ENCODE peak calls at places on chromosomes 5 and 9, in nine cellular contexts. One of them, this sample, is unnamed.

GRCh38 chr5:134647750-134648424 is 698 bp upstream of the SEC24A start:
- DNase-seq in fibroblast of lung: peak; percentile 53
- DNase-seq in MM.1S: peak; percentile 55
- DNase-seq in PC-3: no peak
- DNase-seq in Peyer's patch: no peak
- DNase-seq in pancreas: no peak
- DNase-seq in breast epithelium: no peak
- DNase-seq in adipocyte: peak; percentile 80
- DNase-seq in heart left ventricle: no peak
- DNase-seq in this sample: peak; percentile 56

GRCh38 chr5:169626779-169627178 is 10.3 kb upstream of the DOCK2 start:
- DNase-seq in fibroblast of lung: peak; percentile 90
- DNase-seq in MM.1S: no peak
- DNase-seq in PC-3: peak; percentile 80
- DNase-seq in Peyer's patch: no peak
- DNase-seq in pancreas: no peak
- DNase-seq in breast epithelium: no peak
- DNase-seq in adipocyte: peak; percentile 77
- DNase-seq in heart left ventricle: no peak
- DNase-seq in this sample: no peak

GRCh38 chr5:178548751-178549150 is 41.4 kb downstream of the COL23A1 start:
- DNase-seq in fibroblast of lung: no peak
- DNase-seq in MM.1S: no peak
- DNase-seq in PC-3: peak; percentile 9
- DNase-seq in Peyer's patch: no peak
- DNase-seq in pancreas: no peak
- DNase-seq in breast epithelium: no peak
- DNase-seq in adipocyte: no peak
- DNase-seq in heart left ventricle: no peak
- DNase-seq in this sample: no peak

GRCh38 chr9:104872959-104873850 is 54.8 kb downstream of the ABCA1 start:
- DNase-seq in fibroblast of lung: peak; percentile 79
- DNase-seq in MM.1S: no peak
- DNase-seq in PC-3: peak; percentile 88
- DNase-seq in Peyer's patch: peak; percentile 58
- DNase-seq in pancreas: no peak
- DNase-seq in breast epithelium: no peak
- DNase-seq in adipocyte: peak; percentile 82
- DNase-seq in heart left ventricle: peak; percentile 55
- DNase-seq in this sample: no peak

GRCh38 chr9:128105538-128106175 is 21.9 kb downstream of the PTGES2 start:
- DNase-seq in fibroblast of lung: no peak
- DNase-seq in MM.1S: no peak
- DNase-seq in PC-3: no peak
- DNase-seq in Peyer's patch: no peak
- DNase-seq in pancreas: no peak
- DNase-seq in breast epithelium: no peak
- DNase-seq in adipocyte: no peak
- DNase-seq in heart left ventricle: no peak
- DNase-seq in this sample: no peak

GRCh38 chr5:16600949-16601348 is 15.8 kb downstream of the RETREG1 start:
- DNase-seq in fibroblast of lung: peak; percentile 3
- DNase-seq in MM.1S: no peak
- DNase-seq in PC-3: no peak
- DNase-seq in Peyer's patch: no peak
- DNase-seq in pancreas: no peak
- DNase-seq in breast epithelium: no peak
- DNase-seq in adipocyte: no peak
- DNase-seq in heart left ventricle: no peak
- DNase-seq in this sample: no peak

GRCh38 chr9:77661696-77662095 is 13.6 kb upstream of the GNA14 start:
- DNase-seq in fibroblast of lung: no peak
- DNase-seq in MM.1S: no peak
- DNase-seq in PC-3: no peak
- DNase-seq in Peyer's patch: no peak
- DNase-seq in pancreas: no peak
- DNase-seq in breast epithelium: no peak
- DNase-seq in adipocyte: no peak
- DNase-seq in heart left ventricle: no peak
- DNase-seq in this sample: no peak

GRCh38 chr9:77462066-77462465 is 186.1 kb downstream of the GNA14 start:
- DNase-seq in fibroblast of lung: no peak
- DNase-seq in MM.1S: no peak
- DNase-seq in PC-3: no peak
- DNase-seq in Peyer's patch: no peak
- DNase-seq in pancreas: no peak
- DNase-seq in breast epithelium: no peak
- DNase-seq in adipocyte: no peak
- DNase-seq in heart left ventricle: no peak
- DNase-seq in this sample: no peak

DNA sequence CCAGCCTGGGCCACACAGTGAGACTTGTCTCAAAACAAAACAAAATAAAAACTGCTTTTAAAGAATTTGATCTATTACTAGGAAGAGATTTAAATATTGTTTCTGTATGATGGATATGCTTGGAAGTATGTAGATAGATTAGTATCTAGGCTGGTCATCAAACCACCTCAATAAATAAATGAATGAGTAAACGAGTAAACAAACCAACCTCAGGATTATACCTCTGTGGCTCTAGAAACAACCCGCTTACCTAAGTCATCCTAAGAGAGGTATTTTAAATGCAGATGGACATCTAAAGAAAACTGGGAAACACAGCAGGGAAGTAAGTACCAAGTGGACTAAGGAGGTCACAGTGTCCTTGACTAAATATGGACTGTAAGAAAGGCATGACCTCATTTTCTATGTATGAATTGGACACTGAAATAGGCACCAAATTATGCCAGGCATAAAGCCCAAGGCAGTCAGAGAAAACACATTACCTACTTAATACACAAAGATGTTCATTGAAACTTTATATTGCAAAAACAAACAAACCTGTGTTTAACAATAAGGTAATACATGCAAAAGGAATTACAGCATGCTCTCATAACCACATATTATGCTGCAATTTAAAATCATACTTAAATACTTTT is 7.3 kb downstream of the ANKH start:
- DNase-seq in fibroblast of lung: no peak
- DNase-seq in MM.1S: no peak
- DNase-seq in PC-3: peak; percentile 84
- DNase-seq in Peyer's patch: no peak
- DNase-seq in pancreas: no peak
- DNase-seq in breast epithelium: no peak
- DNase-seq in adipocyte: no peak
- DNase-seq in heart left ventricle: no peak
- DNase-seq in this sample: no peak
- H3K4me1 ChIP-seq in fibroblast of lung: no peaks in the 10 kb centered on the region
- H3K4me1 ChIP-seq in MM.1S: peaks cover 2% of the 10 kb centered on the region
- H3K4me1 ChIP-seq in PC-3: peaks cover 19% of the 10 kb centered on the region
- H3K4me1 ChIP-seq in Peyer's patch: no peaks in the 10 kb centered on the region
- H3K4me1 ChIP-seq in pancreas: peaks cover 6% of the 10 kb centered on the region
- H3K4me1 ChIP-seq in breast epithelium: no peaks in the 10 kb centered on the region
- H3K4me1 ChIP-seq in adipocyte: no peaks in the 10 kb centered on the region
- H3K4me1 ChIP-seq in heart left ventricle: peaks cover 70% of the 10 kb centered on the region
- H3K4me1 ChIP-seq in this sample: peaks cover 6% of the 10 kb centered on the region

DNA sequence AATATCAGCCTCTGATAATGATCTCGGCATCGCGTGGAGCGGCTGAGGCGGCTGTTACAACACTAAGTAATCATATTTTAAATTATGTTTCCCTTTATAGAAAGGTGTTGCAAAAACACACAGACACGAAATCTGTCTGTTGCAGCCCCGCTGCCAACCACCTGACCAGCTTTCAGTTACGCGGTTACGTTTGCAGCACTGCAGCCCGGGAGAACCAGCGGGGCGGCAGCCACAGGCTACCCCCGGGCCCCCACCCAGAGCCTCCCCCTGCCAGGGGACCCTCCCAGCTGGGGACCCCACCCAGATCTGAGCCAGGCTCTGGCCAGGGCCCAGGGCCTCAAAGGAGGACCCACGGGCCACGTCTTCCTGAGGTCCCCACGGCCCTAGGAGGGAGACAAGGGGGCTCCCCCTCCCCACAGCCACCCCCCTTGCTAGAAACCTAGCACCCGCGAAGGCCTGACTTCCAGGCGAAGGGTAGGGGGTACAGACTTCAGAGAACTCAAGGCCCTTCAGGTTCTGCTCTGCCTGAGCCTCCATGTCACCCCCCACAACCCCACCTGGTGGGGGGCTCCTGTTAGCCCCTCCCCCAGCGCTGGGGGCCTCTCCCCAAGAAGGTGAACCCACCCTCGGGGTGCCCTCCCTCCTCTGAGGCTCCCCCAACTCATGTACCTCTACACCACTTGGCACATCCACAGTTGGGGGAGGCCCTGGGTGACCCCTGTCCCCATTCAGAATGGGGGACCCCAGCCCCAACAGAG is 6.0 kb downstream of the NACC2 start:
- DNase-seq in fibroblast of lung: no peak
- DNase-seq in MM.1S: no peak
- DNase-seq in PC-3: no peak
- DNase-seq in Peyer's patch: no peak
- DNase-seq in pancreas: no peak
- DNase-seq in breast epithelium: no peak
- DNase-seq in adipocyte: no peak
- DNase-seq in heart left ventricle: peak; percentile 28
- DNase-seq in this sample: no peak
- H3K4me1 ChIP-seq in fibroblast of lung: peaks cover 7% of the 10 kb centered on the region
- H3K4me1 ChIP-seq in MM.1S: no peaks in the 10 kb centered on the region
- H3K4me1 ChIP-seq in PC-3: peaks cover 9% of the 10 kb centered on the region
- H3K4me1 ChIP-seq in Peyer's patch: no peaks in the 10 kb centered on the region
- H3K4me1 ChIP-seq in pancreas: peaks cover 8% of the 10 kb centered on the region
- H3K4me1 ChIP-seq in breast epithelium: peaks cover 4% of the 10 kb centered on the region
- H3K4me1 ChIP-seq in adipocyte: peaks cover 11% of the 10 kb centered on the region
- H3K4me1 ChIP-seq in heart left ventricle: peaks cover 98% of the 10 kb centered on the region
- H3K4me1 ChIP-seq in this sample: peaks cover 9% of the 10 kb centered on the region

GRCh38 chr5:96663608-96664007 is 1.4 kb downstream of the CAST start:
- DNase-seq in fibroblast of lung: no peak
- DNase-seq in MM.1S: no peak
- DNase-seq in PC-3: no peak
- DNase-seq in Peyer's patch: no peak
- DNase-seq in pancreas: no peak
- DNase-seq in breast epithelium: no peak
- DNase-seq in adipocyte: no peak
- DNase-seq in heart left ventricle: no peak
- DNase-seq in this sample: no peak

GRCh38 chr5:96664669-96665068 is 2.5 kb downstream of the CAST start:
- DNase-seq in fibroblast of lung: no peak
- DNase-seq in MM.1S: no peak
- DNase-seq in PC-3: no peak
- DNase-seq in Peyer's patch: no peak
- DNase-seq in pancreas: no peak
- DNase-seq in breast epithelium: no peak
- DNase-seq in adipocyte: no peak
- DNase-seq in heart left ventricle: no peak
- DNase-seq in this sample: no peak

GRCh38 chr5:96662725-96663513 is 743 bp downstream of the CAST start:
- DNase-seq in fibroblast of lung: peak; percentile 93
- DNase-seq in MM.1S: peak; percentile 91
- DNase-seq in PC-3: peak; percentile 90
- DNase-seq in Peyer's patch: peak; percentile 97
- DNase-seq in pancreas: peak; percentile 91
- DNase-seq in breast epithelium: peak; percentile 91
- DNase-seq in adipocyte: peak; percentile 94
- DNase-seq in heart left ventricle: peak; percentile 94
- DNase-seq in this sample: peak; percentile 82

GRCh38 chr5:96661101-96661840 is 905 bp upstream of the CAST start:
- DNase-seq in fibroblast of lung: peak; percentile 68
- DNase-seq in MM.1S: peak; percentile 57
- DNase-seq in PC-3: peak; percentile 46
- DNase-seq in Peyer's patch: peak; percentile 62
- DNase-seq in pancreas: no peak
- DNase-seq in breast epithelium: no peak
- DNase-seq in adipocyte: peak; percentile 58
- DNase-seq in heart left ventricle: no peak
- DNase-seq in this sample: peak; percentile 59

DNA sequence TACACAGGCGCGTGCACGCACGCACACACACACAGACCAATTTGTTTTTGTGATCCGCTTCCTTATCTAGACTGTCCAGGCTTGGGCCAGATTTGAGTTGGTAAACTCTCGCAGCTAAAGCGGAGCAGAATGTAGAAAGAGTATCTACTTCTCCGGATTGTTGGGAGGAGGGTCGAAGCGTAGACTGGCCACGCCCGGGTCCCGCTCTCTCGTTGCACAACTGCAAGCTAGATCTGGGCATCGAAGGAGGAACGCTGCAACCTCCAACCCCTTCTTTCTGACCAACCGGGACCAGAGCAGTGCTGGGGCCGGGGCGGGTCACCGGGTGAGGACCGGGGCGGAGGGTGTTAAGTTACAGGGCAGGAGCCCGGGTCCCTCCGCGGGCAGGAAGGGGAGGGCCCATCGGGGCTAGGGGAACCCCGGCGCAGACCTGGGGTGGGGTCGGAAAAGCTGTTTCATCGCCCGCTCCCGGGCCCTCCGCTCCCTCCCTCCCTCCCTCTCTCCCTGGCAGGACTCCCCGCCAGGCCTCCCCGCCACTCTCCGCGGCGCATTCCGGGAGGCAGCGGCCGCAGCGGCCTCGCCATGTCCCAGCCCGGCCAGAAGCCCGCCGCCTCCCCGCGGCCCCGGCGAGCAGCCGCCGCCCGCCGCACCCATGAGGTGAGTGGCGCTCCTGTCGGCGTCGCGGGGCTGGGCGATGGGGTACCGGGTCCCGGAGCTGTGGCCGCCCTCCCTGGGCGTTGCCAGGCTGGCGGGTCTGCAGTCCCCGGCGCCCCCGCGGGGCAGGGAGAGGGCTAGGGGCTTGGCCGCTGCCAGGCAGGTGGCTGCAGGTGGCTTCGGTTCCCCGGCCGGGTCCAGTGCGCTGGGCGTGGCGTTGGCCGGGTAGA is at the start of gene CAST:
- DNase-seq in fibroblast of lung: peak; percentile 98
- DNase-seq in MM.1S: peak; percentile 88
- DNase-seq in PC-3: peak; percentile 87
- DNase-seq in Peyer's patch: peak; percentile 94
- DNase-seq in pancreas: peak; percentile 89
- DNase-seq in breast epithelium: peak; percentile 79
- DNase-seq in adipocyte: peak; percentile 96
- DNase-seq in heart left ventricle: peak; percentile 97
- DNase-seq in this sample: peak; percentile 62
- H3K4me1 ChIP-seq in fibroblast of lung: peaks cover 10% of the 10 kb centered on the region
- H3K4me1 ChIP-seq in MM.1S: peaks cover 17% of the 10 kb centered on the region
- H3K4me1 ChIP-seq in PC-3: peaks cover 54% of the 10 kb centered on the region
- H3K4me1 ChIP-seq in Peyer's patch: no peaks in the 10 kb centered on the region
- H3K4me1 ChIP-seq in pancreas: peaks cover 17% of the 10 kb centered on the region
- H3K4me1 ChIP-seq in breast epithelium: no peaks in the 10 kb centered on the region
- H3K4me1 ChIP-seq in adipocyte: peaks cover 45% of the 10 kb centered on the region
- H3K4me1 ChIP-seq in heart left ventricle: peaks cover 23% of the 10 kb centered on the region
- H3K4me1 ChIP-seq in this sample: peaks cover 26% of the 10 kb centered on the region

GRCh38 chr9:121316852-121317373 is 49.0 kb downstream of the GSN start:
- DNase-seq in fibroblast of lung: no peak
- DNase-seq in MM.1S: no peak
- DNase-seq in PC-3: no peak
- DNase-seq in Peyer's patch: peak; percentile 41
- DNase-seq in pancreas: no peak
- DNase-seq in breast epithelium: no peak
- DNase-seq in adipocyte: no peak
- DNase-seq in heart left ventricle: peak; percentile 29
- DNase-seq in this sample: no peak

GRCh38 chr9:121319394-121319780 is 50.7 kb downstream of the STOM start:
- DNase-seq in fibroblast of lung: no peak
- DNase-seq in MM.1S: no peak
- DNase-seq in PC-3: no peak
- DNase-seq in Peyer's patch: no peak
- DNase-seq in pancreas: no peak
- DNase-seq in breast epithelium: no peak
- DNase-seq in adipocyte: no peak
- DNase-seq in heart left ventricle: no peak
- DNase-seq in this sample: no peak

GRCh38 chr9:121317737-121318630 is 50.0 kb downstream of the GSN start:
- DNase-seq in fibroblast of lung: no peak
- DNase-seq in MM.1S: no peak
- DNase-seq in PC-3: no peak
- DNase-seq in Peyer's patch: peak; percentile 71
- DNase-seq in pancreas: peak; percentile 77
- DNase-seq in breast epithelium: no peak
- DNase-seq in adipocyte: no peak
- DNase-seq in heart left ventricle: peak; percentile 63
- DNase-seq in this sample: no peak

GRCh38 chr9:121321039-121321503 is 49.0 kb downstream of the STOM start:
- DNase-seq in fibroblast of lung: peak; percentile 46
- DNase-seq in MM.1S: no peak
- DNase-seq in PC-3: no peak
- DNase-seq in Peyer's patch: no peak
- DNase-seq in pancreas: no peak
- DNase-seq in breast epithelium: no peak
- DNase-seq in adipocyte: no peak
- DNase-seq in heart left ventricle: peak; percentile 26
- DNase-seq in this sample: no peak

DNA sequence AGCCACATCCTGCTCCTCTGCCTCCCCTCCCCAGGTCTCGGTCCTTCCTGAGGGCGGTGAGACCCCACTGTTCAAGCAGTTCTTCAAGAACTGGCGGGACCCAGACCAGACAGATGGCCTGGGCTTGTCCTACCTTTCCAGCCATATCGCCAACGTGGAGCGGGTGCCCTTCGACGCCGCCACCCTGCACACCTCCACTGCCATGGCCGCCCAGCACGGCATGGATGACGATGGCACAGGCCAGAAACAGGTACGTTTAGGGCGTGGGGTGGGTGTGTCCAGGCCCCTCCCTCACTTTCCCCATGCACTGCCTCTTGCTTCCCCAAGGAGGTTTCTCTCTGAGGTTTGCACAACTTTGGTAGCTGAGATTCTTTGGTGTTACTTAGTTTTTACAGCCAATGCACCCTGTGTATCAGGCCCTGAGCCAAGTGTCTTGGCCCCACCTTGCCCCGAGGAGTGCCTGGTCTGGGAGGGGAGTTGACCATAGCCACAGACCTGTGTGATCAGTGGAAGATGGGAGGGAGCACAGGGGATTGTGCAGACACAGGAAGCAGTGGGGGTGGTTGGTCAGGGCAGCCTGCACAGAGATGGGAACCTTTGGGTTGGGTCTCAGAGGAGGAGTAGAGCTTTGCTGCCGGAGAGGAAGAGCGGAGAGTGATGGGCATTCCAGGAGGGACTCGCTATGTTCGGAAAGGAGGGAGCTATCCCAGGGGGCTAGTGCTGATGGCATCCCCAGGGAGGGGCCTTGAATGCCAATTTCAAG is 50.9 kb downstream of the GSN start:
- DNase-seq in fibroblast of lung: no peak
- DNase-seq in MM.1S: no peak
- DNase-seq in PC-3: no peak
- DNase-seq in Peyer's patch: no peak
- DNase-seq in pancreas: no peak
- DNase-seq in breast epithelium: no peak
- DNase-seq in adipocyte: no peak
- DNase-seq in heart left ventricle: peak; percentile 32
- DNase-seq in this sample: no peak
- H3K4me1 ChIP-seq in fibroblast of lung: peaks cover 12% of the 10 kb centered on the region
- H3K4me1 ChIP-seq in MM.1S: no peaks in the 10 kb centered on the region
- H3K4me1 ChIP-seq in PC-3: peaks cover 8% of the 10 kb centered on the region
- H3K4me1 ChIP-seq in Peyer's patch: peaks cover 4% of the 10 kb centered on the region
- H3K4me1 ChIP-seq in pancreas: no peaks in the 10 kb centered on the region
- H3K4me1 ChIP-seq in breast epithelium: no peaks in the 10 kb centered on the region
- H3K4me1 ChIP-seq in adipocyte: peaks cover 66% of the 10 kb centered on the region
- H3K4me1 ChIP-seq in heart left ventricle: peaks cover 72% of the 10 kb centered on the region
- H3K4me1 ChIP-seq in this sample: peaks cover 5% of the 10 kb centered on the region

This sample was measured in naive thymus-derived CD4-positive, alpha-beta T cell.